ENCODE peak calls at places on chromosome 4, in four cellular contexts. N, U, Y and S are unnamed samples.

GRCh38 chr4:184713887-184714286 is 20.0 kb downstream of the CENPU start:
- DNase-seq in N (no peak), Y (no peak), U (no peak), S (no peak)

GRCh38 chr4:95219109-95219508 is 329.7 kb downstream of the UNC5C start:
- DNase-seq in N (no peak), Y (no peak), U (no peak), S (no peak)

GRCh38 chr4:14841801-14842748 is 160.2 kb upstream of the CPEB2 start:
- DNase-seq in N (no peak), U (no peak), Y (no peak), S (no peak)

GRCh38 chr4:171721937-171722336 is 91.3 kb upstream of the GALNTL6 start:
- DNase-seq in N (no peak), Y (no peak), U (no peak), S (no peak)

GRCh38 chr4:2755821-2756690 is at the start of gene TNIP2:
- DNase-seq in U (no peak), N (peak), Y (peak), S (peak)

GRCh38 chr4:22932326-22932725 is 239.6 kb downstream of the GBA3 start:
- DNase-seq in Y (no peak), U (no peak), N (no peak), S (no peak)

GRCh38 chr4:74157116-74157742 is 689 bp upstream of the MTHFD2L start:
- DNase-seq in Y (no peak), N (no peak), U (no peak), S (no peak)

GRCh38 chr4:53558981-53559620 is 32.2 kb downstream of the LNX1 start:
- DNase-seq in U (no peak), Y (no peak), N (no peak), S (no peak)

GRCh38 chr4:150089732-150090131 is 11.5 kb downstream of the DCLK2 start:
- DNase-seq in Y (no peak), U (no peak), N (no peak), S (no peak)

GRCh38 chr4:145326491-145326890 is 146.1 kb upstream of the OTUD4 start:
- DNase-seq in N (no peak), Y (no peak), U (no peak), S (no peak)

GRCh38 chr4:110787781-110788180 is 164.9 kb upstream of the PITX2 start:
- DNase-seq in Y (no peak), U (no peak), N (no peak), S (no peak)

GRCh38 chr4:54197926-54198325 is 31.2 kb upstream of the PDGFRA start:
- DNase-seq in Y (no peak), N (no peak), U (no peak), S (no peak)

GRCh38 chr4:112514079-112514448 is 1.9 kb downstream of the NEUROG2 start:
- DNase-seq in N (no peak), U (no peak), Y (no peak), S (no peak)

GRCh38 chr4:6437682-6438264 is 34.6 kb downstream of the PPP2R2C start:
- DNase-seq in Y (no peak), N (no peak), U (no peak), S (no peak)

DNA sequence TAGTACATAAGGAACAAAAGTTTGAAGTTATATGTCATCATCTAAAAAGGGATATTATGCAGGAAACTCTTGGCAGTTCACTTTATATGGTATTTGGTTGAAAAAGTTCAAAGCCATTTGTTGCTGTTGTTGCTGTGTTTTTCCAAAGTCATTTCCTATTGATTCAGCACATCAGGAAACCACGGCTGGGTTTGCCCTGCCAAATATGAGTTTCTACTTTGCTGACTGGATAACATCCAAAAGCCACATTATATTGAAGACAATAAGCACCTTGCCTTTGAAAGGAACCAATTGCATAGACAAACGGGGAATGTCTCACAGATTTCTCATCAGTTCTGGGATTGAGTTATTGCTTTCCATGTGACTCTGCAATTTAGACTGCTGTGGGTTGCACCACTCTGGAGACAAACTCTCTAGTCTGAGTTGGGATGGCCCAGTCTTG is 206.1 kb downstream of the SLC39A8 start:
- DNase-seq in U (no peak), N (no peak), Y (no peak), S (no peak)
- TF ChIP-seq SPI1 in U (no peak), N (no peak), Y (no peak), S (no peak)

DNA sequence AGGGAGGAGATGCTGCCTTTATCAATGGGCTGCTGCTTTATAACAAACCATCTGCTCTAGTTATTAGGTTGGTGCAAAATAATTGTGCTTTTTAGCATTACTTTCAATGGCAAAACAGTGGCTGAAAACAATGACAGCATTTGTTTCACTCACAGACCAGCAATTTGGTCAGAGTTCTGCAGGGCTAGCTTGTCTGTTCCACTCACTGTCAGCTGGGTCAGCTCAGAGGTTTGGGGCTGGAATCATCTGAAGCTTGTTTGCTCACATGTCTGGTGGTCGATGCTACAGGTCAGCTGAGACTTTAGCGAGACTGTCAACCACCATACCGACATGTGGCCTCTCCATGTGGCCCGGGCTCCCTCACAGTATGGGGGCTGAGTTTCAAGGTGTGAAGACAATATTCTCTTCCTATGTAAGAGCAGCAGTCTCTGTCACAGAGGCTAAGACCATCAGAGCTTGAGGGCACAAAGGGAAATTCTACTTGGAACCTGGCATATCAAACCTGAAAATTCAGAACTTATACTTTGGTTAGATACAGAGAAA is 81.3 kb upstream of the LIMCH1 start:
- DNase-seq in N (no peak), U (no peak), Y (no peak), S (no peak)
- TF ChIP-seq SPI1 in N (no peak), U (no peak), Y (no peak), S (no peak)

GRCh38 chr4:47528651-47529050 is 43.6 kb downstream of the ATP10D start:
- DNase-seq in U (no peak), Y (no peak), N (no peak), S (no peak)
- TF ChIP-seq SPI1 in U (no peak), Y (no peak), N (no peak), S (no peak)

GRCh38 chr4:89164400-89164799 is 53.1 kb downstream of the TIGD2 start:
- DNase-seq in N (no peak), U (no peak), Y (no peak), S (no peak)

GRCh38 chr4:89160806-89161205 is 49.5 kb downstream of the TIGD2 start:
- DNase-seq in U (no peak), N (no peak), Y (no peak), S (no peak)

GRCh38 chr4:89162987-89163386 is 51.7 kb downstream of the TIGD2 start:
- DNase-seq in U (no peak), N (no peak), Y (no peak), S (no peak)

GRCh38 chr4:89162486-89162885 is 51.2 kb downstream of the TIGD2 start:
- DNase-seq in N (no peak), Y (no peak), U (no peak), S (no peak)

DNA sequence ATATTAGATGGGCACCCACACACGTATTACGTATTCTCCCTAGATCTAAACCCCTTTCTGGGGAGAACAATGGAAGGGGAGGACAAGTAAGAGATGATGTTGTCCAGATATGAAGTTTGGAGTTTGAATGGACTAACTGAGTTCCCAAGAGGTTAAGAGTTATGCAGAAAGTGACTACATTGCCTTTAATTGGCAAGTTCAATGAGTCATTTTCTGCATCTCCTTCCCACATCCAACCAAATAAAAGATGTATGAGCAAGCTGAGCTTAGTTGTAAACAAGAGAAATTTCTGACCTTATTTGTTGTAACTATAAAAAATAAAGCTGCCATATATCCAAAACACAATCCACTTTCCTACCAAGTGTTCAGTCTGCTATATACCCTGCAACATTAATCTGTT is 50.5 kb downstream of the TIGD2 start:
- DNase-seq in N (no peak), Y (no peak), U (no peak), S (no peak)
- TF ChIP-seq SPI1 in N (no peak), Y (no peak), U (no peak), S (no peak)

GRCh38 chr4:98584265-98584664 is 74.1 kb downstream of the TSPAN5 start:
- DNase-seq in Y (no peak), N (no peak), U (no peak), S (no peak)
- TF ChIP-seq SPI1 in Y (no peak), N (no peak), U (no peak), S (no peak)

DNA sequence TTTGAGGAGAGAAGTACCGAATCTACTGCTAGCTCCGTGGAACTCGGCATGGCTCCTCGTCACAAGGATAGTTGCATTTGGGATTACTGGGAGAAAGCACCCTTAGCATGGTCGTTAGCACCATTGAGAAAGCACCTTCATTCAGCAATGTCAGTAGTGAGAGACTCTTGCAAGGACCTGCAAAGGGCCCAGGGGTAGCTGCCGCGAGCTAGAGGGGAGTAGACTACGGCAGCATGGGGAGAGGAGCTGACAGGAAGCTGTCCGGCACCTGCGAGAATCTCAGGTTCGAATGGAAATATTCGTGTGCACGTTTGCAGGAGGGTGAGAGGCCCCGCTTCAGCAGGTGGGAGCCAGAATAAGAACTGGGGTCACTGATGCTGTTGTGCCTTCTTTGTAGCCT is 20.2 kb downstream of the TLR10 start:
- DNase-seq in U (no peak), Y (no peak), N (no peak), S (no peak)
- TF ChIP-seq SPI1 in U (no peak), Y (no peak), N (no peak), S (no peak)

GRCh38 chr4:37867102-37867501 is 23.8 kb upstream of the TBC1D1 start:
- DNase-seq in Y (no peak), U (no peak), N (no peak), S (no peak)
- TF ChIP-seq SPI1 in Y (no peak), U (no peak), N (no peak), S (no peak)

GRCh38 chr4:139642364-139642763 is 23.3 kb upstream of the MGST2 start:
- DNase-seq in U (no peak), Y (no peak), N (no peak), S (no peak)
- TF ChIP-seq SPI1 in U (no peak), Y (no peak), N (no peak), S (no peak)

GRCh38 chr4:158094413-158095110 is 78.3 kb downstream of the GASK1B start:
- DNase-seq in U (no peak), N (no peak), Y (no peak), S (no peak)
- TF ChIP-seq SPI1 in U (no peak), N (no peak), Y (no peak), S (no peak)